ENCODE peak calls at places on chromosomes 3 and 15, in four cellular contexts. M is mesenchymal stem cell, P is H9, V is IMR-90. L is an unnamed sample.

GRCh38 chr3:148379763-148380162 is 317.9 kb upstream of the AGTR1 start:
- DNase-seq in P (no peak), M (peak; percentile 68), V (peak; percentile 69), L (peak; percentile 20)

GRCh38 chr3:170566413-170566812 is 19.5 kb downstream of the SLC7A14 start:
- DNase-seq in M (no peak), P (no peak), V (no peak), L (no peak)

GRCh38 chr3:16174389-16174788 is at the start of gene GALNT15:
- DNase-seq in P (peak; percentile 19), M (peak; percentile 98), V (peak; percentile 98), L (no peak)

GRCh38 chr3:48607519-48607918 is 1.9 kb downstream of the UQCRC1 start:
- DNase-seq in P (no peak), M (peak; percentile 39), V (no peak), L (no peak)

GRCh38 chr15:95174281-95174680 is 942.9 kb downstream of the MCTP2 start:
- DNase-seq in V (peak; percentile 6), M (no peak), P (no peak), L (peak; percentile 5)

GRCh38 chr3:37136067-37136466 is 38.3 kb downstream of the LRRFIP2 start:
- DNase-seq in V (no peak), P (no peak), M (no peak), L (no peak)

GRCh38 chr15:41544650-41545015 is 576 bp upstream of the RPAP1 start:
- DNase-seq in V (no peak), M (no peak), P (no peak), L (no peak)

GRCh38 chr15:79970921-79971434 is at the start of gene BCL2A1:
- DNase-seq in M (no peak), V (peak; percentile 96), P (no peak), L (no peak)

GRCh38 chr3:64331605-64332004 is 106.3 kb upstream of the PRICKLE2 start:
- DNase-seq in V (no peak), M (no peak), P (no peak), L (no peak)

GRCh38 chr15:62027916-62028315 is 32.3 kb downstream of the VPS13C start:
- DNase-seq in P (no peak), V (no peak), M (no peak), L (no peak)
- H4K91ac ChIP-seq in P (no peak overlapping the region), V (no peak overlapping the region), M (no peak overlapping the region), L (no peak overlapping the region)

DNA sequence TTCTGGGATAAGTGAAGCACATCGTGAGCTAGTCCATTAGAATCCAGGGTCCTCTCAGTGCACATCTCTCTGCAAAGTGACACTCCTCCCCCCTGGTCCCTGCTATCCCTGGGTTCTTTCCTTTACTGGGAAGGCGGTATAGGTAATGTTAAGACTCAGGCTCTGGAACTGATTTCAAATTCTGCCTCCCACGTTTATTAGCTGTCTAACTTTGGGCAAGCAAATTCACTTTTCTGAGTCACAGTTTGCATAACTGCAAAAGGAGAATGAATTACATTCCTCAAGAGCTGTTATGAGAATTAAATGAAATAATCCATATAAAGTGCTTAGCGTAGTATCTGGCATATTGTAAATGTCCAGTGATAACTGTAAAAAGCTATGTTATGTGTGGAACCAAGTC is 168.1 kb upstream of the LRRN1 start:
- DNase-seq in V (peak; percentile 2), P (no peak), M (no peak), L (no peak)
- H4K91ac ChIP-seq in V (no peak overlapping the region), P (no peak overlapping the region), M (no peak overlapping the region), L (no peak overlapping the region)

GRCh38 chr3:123329636-123330340 is 119.1 kb downstream of the ADCY5 start:
- DNase-seq in P (no peak), M (no peak), V (no peak), L (no peak)
- H4K91ac ChIP-seq in P (no peak overlapping the region), M (no peak overlapping the region), V (no peak overlapping the region), L (no peak overlapping the region)

DNA sequence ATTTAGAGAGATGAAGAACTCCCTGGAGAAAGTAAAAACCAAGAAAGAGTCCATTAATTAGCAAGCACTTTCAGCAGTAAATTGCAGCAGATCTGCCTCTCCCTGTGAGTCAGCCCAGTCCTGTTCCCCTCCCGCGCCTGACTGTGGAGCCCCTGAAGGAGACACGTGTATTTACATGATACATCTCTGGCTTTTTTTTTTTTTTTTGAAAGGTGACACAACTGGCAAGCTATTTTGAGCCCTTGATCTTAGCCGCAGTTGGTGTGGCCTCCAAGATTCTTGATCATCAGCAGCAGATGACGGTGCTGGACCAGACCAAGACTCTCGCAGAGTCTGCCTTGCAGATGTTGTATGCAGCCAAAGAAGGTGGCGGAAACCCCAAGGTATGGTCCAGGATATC is 271.8 kb upstream of the TPM1 start:
- DNase-seq in M (peak; percentile 88), V (peak; percentile 94), P (no peak), L (no peak)
- H4K91ac ChIP-seq in M (no peak overlapping the region), V (no peak overlapping the region), P (no peak overlapping the region), L (no peak overlapping the region)

GRCh38 chr3:183967693-183968092 is 50.0 kb downstream of the ABCC5 start:
- DNase-seq in V (no peak), P (no peak), M (no peak), L (no peak)

GRCh38 chr3:183966361-183966791 is 51.3 kb downstream of the ABCC5 start:
- DNase-seq in M (no peak), P (no peak), V (no peak), L (no peak)

GRCh38 chr3:183968846-183969245 is 48.8 kb downstream of the ABCC5 start:
- DNase-seq in P (no peak), V (peak; percentile 17), M (no peak), L (no peak)
- H4K91ac ChIP-seq in P (no peak overlapping the region), V (no peak overlapping the region), M (no peak overlapping the region), L (no peak overlapping the region)

GRCh38 chr15:89523101-89523500 is 26.7 kb upstream of the RHCG start:
- DNase-seq in V (no peak), P (no peak), M (no peak), L (no peak)

GRCh38 chr15:89526601-89527441 is 30.4 kb upstream of the RHCG start:
- DNase-seq in P (no peak), M (no peak), V (no peak), L (no peak)

GRCh38 chr15:89528757-89529352 is 32.5 kb upstream of the RHCG start:
- DNase-seq in P (no peak), V (no peak), M (no peak), L (no peak)

GRCh38 chr15:89524184-89524583 is 27.8 kb upstream of the RHCG start:
- DNase-seq in V (no peak), P (no peak), M (no peak), L (no peak)

GRCh38 chr15:89526181-89526580 is 29.8 kb upstream of the RHCG start:
- DNase-seq in M (no peak), P (no peak), V (no peak), L (no peak)
- H4K91ac ChIP-seq in M (no peak overlapping the region), P (no peak overlapping the region), V (no peak overlapping the region), L (no peak overlapping the region)

DNA sequence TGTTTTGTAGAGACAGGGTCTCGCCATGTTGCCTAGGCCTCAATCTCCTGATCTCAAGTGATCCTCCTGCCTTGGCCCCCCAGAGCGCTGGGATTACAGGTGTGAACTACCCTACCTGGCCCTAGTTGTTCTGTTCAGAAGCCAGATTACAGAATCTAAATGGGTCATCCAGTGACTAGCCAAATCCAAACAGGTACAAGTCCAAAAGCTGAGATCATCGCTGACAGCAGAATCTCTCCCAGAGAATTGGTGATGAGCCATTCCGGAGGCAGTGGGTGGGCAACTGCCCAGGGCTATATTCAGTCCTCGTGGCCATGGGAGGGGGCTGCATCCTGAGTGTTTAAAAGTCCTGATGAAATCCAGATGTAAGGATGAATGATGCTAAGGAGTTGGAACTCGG is 47.5 kb upstream of the SEMA4B start:
- DNase-seq in P (no peak), V (no peak), M (no peak), L (no peak)
- H4K91ac ChIP-seq in P (no peak overlapping the region), V (peak overlapping the region; percentile 8), M (no peak overlapping the region), L (no peak overlapping the region)